ENCODE peak calls at places on chromosomes 12 and 14, in ten cellular contexts. One of them, this sample, is unnamed.
A peak's percentile ranks its signal among the peaks of the same experiment; 100 is the strongest.

GRCh38 chr12:111578971-111579340 is 20.2 kb downstream of the ATXN2 start:
- DNase-seq in NCI-H2029: no peak
- DNase-seq in midbrain: no peak
- DNase-seq in ACHN: no peak
- DNase-seq in NCI-H2171 treated with DMSO at 0.1 percent for 48 hours: no peak
- DNase-seq in left lung: no peak
- DNase-seq in NCI-H226: no peak
- DNase-seq in heart left ventricle: no peak
- DNase-seq in T-helper 9 cell: no peak
- DNase-seq in mesenchymal stem cell: peak; percentile 36
- DNase-seq in this sample: no peak

GRCh38 chr12:50201987-50202521 is 34.9 kb upstream of the CERS5 start:
- DNase-seq in NCI-H2029: no peak
- DNase-seq in midbrain: no peak
- DNase-seq in ACHN: peak; percentile 50
- DNase-seq in NCI-H2171 treated with DMSO at 0.1 percent for 48 hours: no peak
- DNase-seq in left lung: no peak
- DNase-seq in NCI-H226: peak; percentile 99
- DNase-seq in heart left ventricle: no peak
- DNase-seq in T-helper 9 cell: no peak
- DNase-seq in mesenchymal stem cell: peak; percentile 81
- DNase-seq in this sample: peak; percentile 84

GRCh38 chr12:67091204-67091603 is 178.0 kb upstream of the CAND1 start:
- DNase-seq in NCI-H2029: no peak
- DNase-seq in midbrain: peak; percentile 41
- DNase-seq in ACHN: peak; percentile 88
- DNase-seq in NCI-H2171 treated with DMSO at 0.1 percent for 48 hours: no peak
- DNase-seq in left lung: no peak
- DNase-seq in NCI-H226: peak; percentile 17
- DNase-seq in heart left ventricle: no peak
- DNase-seq in T-helper 9 cell: no peak
- DNase-seq in mesenchymal stem cell: no peak
- DNase-seq in this sample: peak; percentile 86

GRCh38 chr12:30822385-30823139 is 67.8 kb upstream of the CAPRIN2 start:
- DNase-seq in NCI-H2029: peak; percentile 35
- DNase-seq in midbrain: peak; percentile 69
- DNase-seq in ACHN: no peak
- DNase-seq in NCI-H2171 treated with DMSO at 0.1 percent for 48 hours: no peak
- DNase-seq in left lung: peak; percentile 77
- DNase-seq in NCI-H226: no peak
- DNase-seq in heart left ventricle: peak; percentile 84
- DNase-seq in T-helper 9 cell: peak; percentile 1
- DNase-seq in mesenchymal stem cell: peak; percentile 69
- DNase-seq in this sample: no peak

GRCh38 chr12:48997719-48998496 is 1.3 kb downstream of the DDN start:
- DNase-seq in NCI-H2029: no peak
- DNase-seq in midbrain: no peak
- DNase-seq in ACHN: no peak
- DNase-seq in NCI-H2171 treated with DMSO at 0.1 percent for 48 hours: no peak
- DNase-seq in left lung: no peak
- DNase-seq in NCI-H226: no peak
- DNase-seq in heart left ventricle: peak; percentile 69
- DNase-seq in T-helper 9 cell: peak; percentile 17
- DNase-seq in mesenchymal stem cell: peak; percentile 29
- DNase-seq in this sample: no peak

GRCh38 chr12:143964-144649 is 69.8 kb downstream of the SLC6A12 start:
- DNase-seq in NCI-H2029: peak; percentile 19
- DNase-seq in midbrain: no peak
- DNase-seq in ACHN: peak; percentile 42
- DNase-seq in NCI-H2171 treated with DMSO at 0.1 percent for 48 hours: peak; percentile 63
- DNase-seq in left lung: no peak
- DNase-seq in NCI-H226: no peak
- DNase-seq in heart left ventricle: no peak
- DNase-seq in T-helper 9 cell: no peak
- DNase-seq in mesenchymal stem cell: no peak
- DNase-seq in this sample: no peak

GRCh38 chr12:87136330-87136976 is 880.3 kb upstream of the MGAT4C start:
- DNase-seq in NCI-H2029: no peak
- DNase-seq in midbrain: no peak
- DNase-seq in ACHN: peak; percentile 72
- DNase-seq in NCI-H2171 treated with DMSO at 0.1 percent for 48 hours: no peak
- DNase-seq in left lung: no peak
- DNase-seq in NCI-H226: peak; percentile 28
- DNase-seq in heart left ventricle: no peak
- DNase-seq in T-helper 9 cell: no peak
- DNase-seq in mesenchymal stem cell: peak; percentile 67
- DNase-seq in this sample: peak; percentile 57

GRCh38 chr12:73529231-73529630 is 1008.4 kb upstream of the ATXN7L3B start:
- DNase-seq in NCI-H2029: no peak
- DNase-seq in midbrain: no peak
- DNase-seq in ACHN: no peak
- DNase-seq in NCI-H2171 treated with DMSO at 0.1 percent for 48 hours: no peak
- DNase-seq in left lung: no peak
- DNase-seq in NCI-H226: no peak
- DNase-seq in heart left ventricle: no peak
- DNase-seq in T-helper 9 cell: no peak
- DNase-seq in mesenchymal stem cell: no peak
- DNase-seq in this sample: no peak

GRCh38 chr14:40394634-40395340 is 962.6 kb upstream of the FBXO33 start:
- DNase-seq in NCI-H2029: no peak
- DNase-seq in midbrain: no peak
- DNase-seq in ACHN: no peak
- DNase-seq in NCI-H2171 treated with DMSO at 0.1 percent for 48 hours: no peak
- DNase-seq in left lung: no peak
- DNase-seq in NCI-H226: peak; percentile 52
- DNase-seq in heart left ventricle: no peak
- DNase-seq in T-helper 9 cell: no peak
- DNase-seq in mesenchymal stem cell: peak; percentile 8
- DNase-seq in this sample: peak; percentile 13

GRCh38 chr12:52216107-52216506 is 16.9 kb upstream of the KRT7 start:
- DNase-seq in NCI-H2029: no peak
- DNase-seq in midbrain: no peak
- DNase-seq in ACHN: peak; percentile 52
- DNase-seq in NCI-H2171 treated with DMSO at 0.1 percent for 48 hours: no peak
- DNase-seq in left lung: no peak
- DNase-seq in NCI-H226: no peak
- DNase-seq in heart left ventricle: peak; percentile 9
- DNase-seq in T-helper 9 cell: no peak
- DNase-seq in mesenchymal stem cell: no peak
- DNase-seq in this sample: no peak

GRCh38 chr12:107570721-107571120 is 114.9 kb upstream of the PWP1 start:
- DNase-seq in NCI-H2029: peak; percentile 48
- DNase-seq in midbrain: no peak
- DNase-seq in ACHN: no peak
- DNase-seq in NCI-H2171 treated with DMSO at 0.1 percent for 48 hours: no peak
- DNase-seq in left lung: no peak
- DNase-seq in NCI-H226: peak; percentile 69
- DNase-seq in heart left ventricle: no peak
- DNase-seq in T-helper 9 cell: no peak
- DNase-seq in mesenchymal stem cell: no peak
- DNase-seq in this sample: no peak

GRCh38 chr14:71711131-71711530 is 221.1 kb upstream of the RGS6 start:
- DNase-seq in NCI-H2029: no peak
- DNase-seq in midbrain: no peak
- DNase-seq in ACHN: no peak
- DNase-seq in NCI-H2171 treated with DMSO at 0.1 percent for 48 hours: no peak
- DNase-seq in left lung: no peak
- DNase-seq in NCI-H226: no peak
- DNase-seq in heart left ventricle: no peak
- DNase-seq in T-helper 9 cell: no peak
- DNase-seq in mesenchymal stem cell: no peak
- DNase-seq in this sample: no peak

GRCh38 chr12:44509471-44509870 is 366.6 kb downstream of the NELL2 start:
- DNase-seq in NCI-H2029: no peak
- DNase-seq in midbrain: no peak
- DNase-seq in ACHN: no peak
- DNase-seq in NCI-H2171 treated with DMSO at 0.1 percent for 48 hours: no peak
- DNase-seq in left lung: no peak
- DNase-seq in NCI-H226: peak; percentile 32
- DNase-seq in heart left ventricle: no peak
- DNase-seq in T-helper 9 cell: no peak
- DNase-seq in mesenchymal stem cell: peak; percentile 3
- DNase-seq in this sample: no peak

GRCh38 chr12:108112815-108113556 is 16.1 kb upstream of the WSCD2 start:
- DNase-seq in NCI-H2029: no peak
- DNase-seq in midbrain: no peak
- DNase-seq in ACHN: no peak
- DNase-seq in NCI-H2171 treated with DMSO at 0.1 percent for 48 hours: no peak
- DNase-seq in left lung: no peak
- DNase-seq in NCI-H226: no peak
- DNase-seq in heart left ventricle: no peak
- DNase-seq in T-helper 9 cell: no peak
- DNase-seq in mesenchymal stem cell: no peak
- DNase-seq in this sample: no peak

GRCh38 chr14:25048170-25049126 is 1.5 kb downstream of the STXBP6 start:
- DNase-seq in NCI-H2029: no peak
- DNase-seq in midbrain: peak; percentile 51
- DNase-seq in ACHN: no peak
- DNase-seq in NCI-H2171 treated with DMSO at 0.1 percent for 48 hours: no peak
- DNase-seq in left lung: no peak
- DNase-seq in NCI-H226: peak; percentile 82
- DNase-seq in heart left ventricle: peak; percentile 64
- DNase-seq in T-helper 9 cell: no peak
- DNase-seq in mesenchymal stem cell: no peak
- DNase-seq in this sample: peak; percentile 48

GRCh38 chr12:24738436-24738835 is 210.5 kb downstream of the BCAT1 start:
- DNase-seq in NCI-H2029: no peak
- DNase-seq in midbrain: no peak
- DNase-seq in ACHN: no peak
- DNase-seq in NCI-H2171 treated with DMSO at 0.1 percent for 48 hours: no peak
- DNase-seq in left lung: no peak
- DNase-seq in NCI-H226: no peak
- DNase-seq in heart left ventricle: no peak
- DNase-seq in T-helper 9 cell: no peak
- DNase-seq in mesenchymal stem cell: peak; percentile 26
- DNase-seq in this sample: no peak

GRCh38 chr14:61934385-61934784 is 172.2 kb downstream of the SNAPC1 start:
- DNase-seq in NCI-H2029: no peak
- DNase-seq in midbrain: no peak
- DNase-seq in ACHN: no peak
- DNase-seq in NCI-H2171 treated with DMSO at 0.1 percent for 48 hours: no peak
- DNase-seq in left lung: no peak
- DNase-seq in NCI-H226: peak; percentile 77
- DNase-seq in heart left ventricle: no peak
- DNase-seq in T-helper 9 cell: no peak
- DNase-seq in mesenchymal stem cell: no peak
- DNase-seq in this sample: peak; percentile 92

GRCh38 chr12:1540690-1541089 is 53.7 kb downstream of the FBXL14 start:
- DNase-seq in NCI-H2029: no peak
- DNase-seq in midbrain: no peak
- DNase-seq in ACHN: no peak
- DNase-seq in NCI-H2171 treated with DMSO at 0.1 percent for 48 hours: no peak
- DNase-seq in left lung: no peak
- DNase-seq in NCI-H226: peak; percentile 16
- DNase-seq in heart left ventricle: no peak
- DNase-seq in T-helper 9 cell: no peak
- DNase-seq in mesenchymal stem cell: no peak
- DNase-seq in this sample: peak; percentile 95

GRCh38 chr12:64451687-64452558 is at the start of gene TBK1:
- DNase-seq in NCI-H2029: peak; percentile 77
- DNase-seq in midbrain: peak; percentile 91
- DNase-seq in ACHN: peak; percentile 95
- DNase-seq in NCI-H2171 treated with DMSO at 0.1 percent for 48 hours: peak; percentile 76
- DNase-seq in left lung: peak; percentile 90
- DNase-seq in NCI-H226: peak; percentile 93
- DNase-seq in heart left ventricle: peak; percentile 94
- DNase-seq in T-helper 9 cell: peak; percentile 38
- DNase-seq in mesenchymal stem cell: peak; percentile 89
- DNase-seq in this sample: peak; percentile 62

GRCh38 chr12:1808798-1809480 is 11.4 kb upstream of the LRTM2 start:
- DNase-seq in NCI-H2029: no peak
- DNase-seq in midbrain: no peak
- DNase-seq in ACHN: no peak
- DNase-seq in NCI-H2171 treated with DMSO at 0.1 percent for 48 hours: no peak
- DNase-seq in left lung: peak; percentile 22
- DNase-seq in NCI-H226: no peak
- DNase-seq in heart left ventricle: peak; percentile 33
- DNase-seq in T-helper 9 cell: no peak
- DNase-seq in mesenchymal stem cell: no peak
- DNase-seq in this sample: no peak

GRCh38 chr14:100861188-100861936 is 35.4 kb downstream of the MEG3 start:
- DNase-seq in NCI-H2029: no peak
- DNase-seq in midbrain: no peak
- DNase-seq in ACHN: no peak
- DNase-seq in NCI-H2171 treated with DMSO at 0.1 percent for 48 hours: no peak
- DNase-seq in left lung: no peak
- DNase-seq in NCI-H226: no peak
- DNase-seq in heart left ventricle: peak; percentile 17
- DNase-seq in T-helper 9 cell: no peak
- DNase-seq in mesenchymal stem cell: no peak
- DNase-seq in this sample: no peak

This sample was measured in bronchial epithelial cell.